ENCODE peak calls at places on chromosomes 5 and 9, in four cellular contexts. X is stimulated activated CD4-positive, alpha-beta T cell treated with anti-CD3 and anti-CD28 coated beads, Interleukin-15, amount 100 ng/mL, for 1 hour; E is head of caudate nucleus; Q is A172. F is an unnamed sample.

GRCh38 chr9:77897292-77897691 is 134.3 kb downstream of the GNAQ start:
- DNase-seq in X (no peak), E (no peak), Q (no peak), F (peak; percentile 24)

GRCh38 chr5:147509710-147510651 is at the start of gene DPYSL3:
- DNase-seq in X (no peak), E (peak; percentile 68), Q (peak; percentile 66), F (peak; percentile 90)

GRCh38 chr5:134511796-134512660 is 13.4 kb upstream of the JADE2 start:
- DNase-seq in X (no peak), E (no peak), Q (peak; percentile 53), F (no peak)

GRCh38 chr9:113370806-113371325 is 5.9 kb downstream of the HDHD3 start:
- DNase-seq in X (no peak), E (no peak), Q (no peak), F (no peak)

GRCh38 chr9:114166606-114167572 is 11.6 kb downstream of the COL27A1 start:
- DNase-seq in X (no peak), E (no peak), Q (peak; percentile 58), F (peak; percentile 28)

GRCh38 chr9:16031971-16032370 is 479.1 kb downstream of the CCDC171 start:
- DNase-seq in X (no peak), E (no peak), Q (peak; percentile 92), F (no peak)

GRCh38 chr5:59893436-59894227 is at the start of gene PDE4D:
- DNase-seq in X (no peak), E (peak; percentile 67), Q (peak; percentile 79), F (peak; percentile 49)

GRCh38 chr5:80181618-80182211 is 74.1 kb downstream of the SERINC5 start:
- DNase-seq in X (no peak), E (no peak), Q (peak; percentile 58), F (no peak)

GRCh38 chr5:133482033-133482432 is 130.3 kb downstream of the FSTL4 start:
- DNase-seq in X (no peak), E (no peak), Q (no peak), F (peak; percentile 85)

GRCh38 chr9:5553211-5553610 is 42.9 kb downstream of the PDCD1LG2 start:
- DNase-seq in X (no peak), E (no peak), Q (peak; percentile 27), F (peak; percentile 76)

GRCh38 chr5:172606156-172606785 is 34.8 kb upstream of the NEURL1B start:
- DNase-seq in X (no peak), E (no peak), Q (no peak), F (no peak)

GRCh38 chr5:2181164-2181956 is 298.6 kb upstream of the IRX4 start:
- DNase-seq in X (no peak), E (peak; percentile 39), Q (no peak), F (no peak)

GRCh38 chr5:145803072-145803471 is 32.1 kb downstream of the PRELID2 start:
- DNase-seq in X (no peak), E (no peak), Q (no peak), F (no peak)

GRCh38 chr9:133619791-133620190 is 10.6 kb upstream of the FAM163B start:
- DNase-seq in X (no peak), E (no peak), Q (peak; percentile 41), F (no peak)

GRCh38 chr5:147818290-147818689 is 13.2 kb downstream of the SPINK1 start:
- DNase-seq in X (no peak), E (no peak), Q (no peak), F (no peak)

GRCh38 chr5:103059525-103059924 is 60.4 kb downstream of the GIN1 start:
- DNase-seq in X (no peak), E (no peak), Q (no peak), F (no peak)

GRCh38 chr5:150142800-150143724 is 12.6 kb downstream of the PDGFRB start:
- DNase-seq in X (no peak), E (no peak), Q (peak; percentile 96), F (no peak)

GRCh38 chr5:67409342-67409741 is 212.7 kb upstream of the CD180 start:
- DNase-seq in X (no peak), E (no peak), Q (no peak), F (no peak)

GRCh38 chr5:170483701-170484458 is 19.9 kb upstream of the KCNIP1 start:
- DNase-seq in X (no peak), E (peak; percentile 69), Q (peak; percentile 87), F (no peak)

GRCh38 chr5:112555691-112556090 is 136.6 kb upstream of the EPB41L4A start:
- DNase-seq in X (no peak), E (no peak), Q (no peak), F (no peak)

GRCh38 chr9:4375424-4376195 is 75.7 kb upstream of the GLIS3 start:
- DNase-seq in X (no peak), E (no peak), Q (peak; percentile 5), F (peak; percentile 47)

GRCh38 chr5:179147991-179148702 is 88.0 kb downstream of the ZNF354C start:
- DNase-seq in X (no peak), E (no peak), Q (no peak), F (no peak)

GRCh38 chr9:126671381-126671831 is 57.7 kb downstream of the LMX1B start:
- DNase-seq in X (no peak), E (no peak), Q (no peak), F (no peak)

GRCh38 chr5:135154197-135154596 is 120.2 kb upstream of the PITX1 start:
- DNase-seq in X (no peak), E (no peak), Q (no peak), F (no peak)

GRCh38 chr5:133924221-133924920 is 44.1 kb downstream of the C5orf15 start:
- DNase-seq in X (no peak), E (no peak), Q (no peak), F (no peak)

GRCh38 chr9:114791736-114792135 is 14.1 kb downstream of the TNFSF15 start:
- DNase-seq in X (no peak), E (no peak), Q (no peak), F (no peak)

GRCh38 chr5:87900419-87900818 is 368.2 kb downstream of the TMEM161B start:
- DNase-seq in X (no peak), E (no peak), Q (no peak), F (no peak)

GRCh38 chr9:36191290-36191645 is 547 bp downstream of the CLTA start:
- DNase-seq in X (peak; percentile 18), E (peak; percentile 56), Q (peak; percentile 23), F (peak; percentile 46)

GRCh38 chr5:146818790-146819189 is 59.8 kb downstream of the PPP2R2B start:
- DNase-seq in X (no peak), E (no peak), Q (no peak), F (no peak)

GRCh38 chr9:16571127-16571848 is 299.2 kb downstream of the BNC2 start:
- DNase-seq in X (no peak), E (no peak), Q (no peak), F (no peak)